ENCODE peak calls at places on chromosomes 2 and 18, in five cellular contexts. S is H9, Y is RWPE1, B is cardiac muscle cell, Q is dorsolateral prefrontal cortex. M is an unnamed sample.

GRCh38 chr2:102063948-102064678 is 72.4 kb downstream of the IL1R2 start:
- DNase-seq in B (peak), Q (no peak), Y (peak), S (peak), M (peak)

GRCh38 chr18:50729986-50730385 is 89.8 kb downstream of the MRO start:
- DNase-seq in B (no peak), Q (no peak), Y (no peak), S (no peak), M (no peak)

GRCh38 chr2:30730736-30731135 is 76.5 kb downstream of the CAPN13 start:
- DNase-seq in S (no peak), Y (no peak), B (no peak), Q (no peak), M (no peak)

GRCh38 chr2:231355802-231356473 is 39.6 kb upstream of the B3GNT7 start:
- DNase-seq in B (no peak), Y (no peak), S (no peak), Q (no peak), M (no peak)

GRCh38 chr18:46712406-46712805 is 44.4 kb downstream of the ST8SIA5 start:
- DNase-seq in S (no peak), Q (no peak), B (no peak), Y (no peak), M (no peak)

GRCh38 chr2:195737531-195738162 is 80.6 kb downstream of the SLC39A10 start:
- DNase-seq in B (no peak), Q (no peak), Y (no peak), S (no peak), M (no peak)

GRCh38 chr2:217090024-217090473 is 230.2 kb upstream of the TNP1 start:
- DNase-seq in S (no peak), Q (no peak), Y (no peak), B (no peak), M (no peak)

GRCh38 chr18:76756491-76757288 is 65.7 kb upstream of the ZNF236 start:
- DNase-seq in B (no peak), Y (no peak), S (no peak), Q (no peak), M (no peak)

DNA sequence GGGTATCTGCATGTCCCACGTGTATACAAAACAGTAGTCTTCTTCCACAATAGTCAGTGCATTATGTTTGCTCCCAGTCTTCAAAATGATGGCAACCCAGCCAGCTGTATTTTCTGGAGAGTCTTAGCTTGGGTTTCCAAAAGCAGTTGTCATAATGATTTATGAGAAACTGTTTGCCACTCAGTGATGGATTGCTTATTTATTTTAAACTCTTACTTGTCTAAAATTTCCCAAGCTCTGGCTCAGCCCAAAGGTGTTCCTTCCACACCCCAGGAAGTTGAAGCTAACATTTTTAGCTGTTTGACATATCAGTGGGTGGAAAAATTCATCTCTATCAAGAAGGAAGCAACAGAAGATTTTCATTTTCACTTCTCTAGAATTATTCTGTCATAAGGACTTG is 78.8 kb downstream of the ASAP2 start:
- DNase-seq in Q (no peak), B (no peak), S (no peak), Y (no peak), M (no peak)
- H3K27ac ChIP-seq in Q (no peak), B (no peak), S (no peak), Y (no peak), M (no peak)

DNA sequence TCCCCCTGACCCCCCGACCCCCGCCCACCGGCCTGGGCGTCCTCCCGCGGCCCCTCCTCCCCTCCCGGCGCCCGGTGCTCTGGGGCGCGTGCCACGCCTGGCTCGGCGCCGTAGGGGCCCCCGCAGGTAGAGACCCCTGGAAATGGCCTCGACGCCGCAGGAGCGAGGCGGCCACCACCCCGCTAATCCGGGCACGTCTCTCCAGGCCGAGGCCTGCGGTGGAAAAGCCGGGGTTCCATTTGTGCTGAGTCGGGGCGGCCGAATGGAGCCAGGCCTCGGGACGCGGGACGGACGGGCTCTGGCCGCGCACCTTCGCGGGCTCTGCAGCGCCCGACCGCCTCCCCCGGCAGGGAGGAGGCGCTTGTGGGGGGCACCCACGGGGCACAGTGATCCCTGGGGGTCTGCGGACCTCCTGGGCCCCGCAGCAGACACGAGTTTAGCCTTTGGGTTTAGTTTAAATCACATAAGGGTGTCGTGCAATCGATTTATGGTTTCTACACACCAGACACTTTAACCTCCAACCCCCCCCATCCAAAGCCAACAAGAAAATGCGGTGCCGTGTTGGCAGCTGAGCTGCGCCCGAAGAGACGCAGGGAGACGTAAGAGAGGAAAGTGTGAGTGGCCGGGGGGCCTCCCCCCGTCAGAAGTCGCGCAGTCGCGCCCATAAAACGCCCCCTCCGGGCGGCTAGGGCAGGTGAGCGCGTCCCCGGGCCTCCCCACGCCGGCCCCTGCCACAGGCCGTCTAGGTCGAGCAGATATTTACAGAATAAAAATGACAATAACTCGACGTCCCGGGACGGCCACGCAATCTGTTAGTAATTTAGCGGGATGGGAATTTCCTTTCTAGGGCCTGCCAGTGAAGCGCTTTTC is 1.1 kb upstream of the NFATC1 start:
- DNase-seq in S (no peak), Q (no peak), Y (peak), B (no peak), M (no peak)
- H3K27ac ChIP-seq in S (no peak), Q (peak), Y (peak), B (no peak), M (no peak)

DNA sequence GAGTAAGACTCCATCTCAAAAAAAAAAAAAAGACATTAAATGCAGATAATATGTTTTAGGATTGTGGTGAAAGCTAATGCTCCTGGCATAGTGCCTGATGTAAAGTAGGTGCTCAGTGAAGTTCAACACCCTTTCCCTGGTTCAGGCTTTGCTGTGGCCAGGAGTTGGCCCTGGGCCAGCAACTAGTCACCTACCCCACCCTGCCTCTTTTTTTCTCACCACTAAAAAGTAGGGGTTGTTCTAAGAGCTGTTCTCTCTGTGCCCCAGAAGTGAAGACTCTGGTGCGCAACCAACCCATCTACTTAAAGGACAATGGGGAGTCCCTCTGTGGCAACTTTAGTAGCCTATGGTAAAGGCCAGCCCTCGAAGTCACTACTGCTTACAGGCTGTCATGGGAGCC is 75.9 kb downstream of the DNMT3A start:
- DNase-seq in B (no peak), Y (no peak), Q (no peak), S (no peak), M (no peak)
- H3K27ac ChIP-seq in B (no peak), Y (no peak), Q (no peak), S (no peak), M (no peak)

DNA sequence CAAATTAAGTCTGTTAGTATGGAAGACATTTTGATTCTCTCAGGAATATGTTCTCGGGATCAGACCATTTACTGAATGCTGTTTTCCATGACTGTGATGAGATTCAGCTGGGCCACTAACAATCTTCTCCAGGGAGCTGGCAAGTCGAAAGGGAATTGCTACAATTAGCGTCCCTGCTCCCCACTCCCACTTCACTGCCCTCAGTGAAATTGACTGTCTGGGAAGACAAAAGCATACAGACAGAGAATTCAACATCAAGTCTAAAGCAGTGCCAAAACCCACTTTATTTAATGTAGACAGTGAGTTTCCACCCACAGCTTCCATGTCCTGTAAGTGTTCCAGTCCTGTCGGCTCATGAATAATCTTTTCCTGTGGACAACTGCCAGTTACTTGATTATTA is 34.0 kb upstream of the COL3A1 start:
- DNase-seq in Y (no peak), S (no peak), B (no peak), Q (no peak), M (no peak)
- H3K27ac ChIP-seq in Y (no peak), S (no peak), B (no peak), Q (no peak), M (no peak)

GRCh38 chr2:99403084-99403483 is 65.9 kb downstream of the EIF5B start:
- DNase-seq in Y (no peak), S (no peak), B (no peak), Q (no peak), M (no peak)

GRCh38 chr2:99404800-99405669 is 67.8 kb downstream of the EIF5B start:
- DNase-seq in Y (no peak), Q (no peak), B (peak), S (no peak), M (no peak)

GRCh38 chr2:99404039-99404799 is 67.0 kb downstream of the EIF5B start:
- DNase-seq in Q (no peak), S (peak), Y (no peak), B (peak), M (no peak)

GRCh38 chr2:99401841-99402240 is 64.7 kb downstream of the EIF5B start:
- DNase-seq in Q (no peak), B (no peak), Y (no peak), S (no peak), M (no peak)

GRCh38 chr2:99403524-99403923 is 66.3 kb downstream of the EIF5B start:
- DNase-seq in Y (no peak), S (peak), B (peak), Q (no peak), M (no peak)
- H3K27ac ChIP-seq in Y (no peak), S (no peak), B (peak), Q (no peak), M (no peak)